ENCODE peak calls at places on chromosomes 11 and 22, in seven cellular contexts. U is left cardiac atrium; A is GM20000; I is naive thymus-derived CD8-positive, alpha-beta T cell; L is AG10803; D is cardiac muscle cell; J is RCC 7860. R is an unnamed sample.

GRCh38 chr11:12397953-12398352 is 20.6 kb downstream of the PARVA start:
- DNase-seq in U (peak), A (no peak), I (no peak), L (peak), D (peak), J (peak), R (no peak)

GRCh38 chr11:114207096-114207495 is 89.1 kb upstream of the NNMT start:
- DNase-seq in U (no peak), A (no peak), I (no peak), L (no peak), D (no peak), J (no peak), R (no peak)

GRCh38 chr11:100562102-100562501 is 125.0 kb upstream of the ARHGAP42 start:
- DNase-seq in U (no peak), A (no peak), I (no peak), L (peak), D (peak), J (peak), R (no peak)

GRCh38 chr11:101759771-101760450 is 154.9 kb upstream of the CEP126 start:
- DNase-seq in U (no peak), A (no peak), I (no peak), L (no peak), D (no peak), J (no peak), R (no peak)

GRCh38 chr11:64568041-64568571 is 22.9 kb upstream of the SLC22A12 start:
- DNase-seq in U (no peak), A (no peak), I (no peak), L (no peak), D (no peak), J (no peak), R (no peak)

GRCh38 chr11:109362059-109362458 is 59.9 kb upstream of the C11orf87 start:
- DNase-seq in U (no peak), A (no peak), I (no peak), L (no peak), D (no peak), J (no peak), R (no peak)

GRCh38 chr11:68855205-68855978 is 13.7 kb upstream of the CPT1A start:
- DNase-seq in U (peak), A (peak), I (no peak), L (peak), D (peak), J (no peak), R (no peak)

GRCh38 chr22:21567456-21568206 is at the start of gene UBE2L3:
- DNase-seq in U (peak), A (peak), I (peak), L (peak), D (peak), J (peak), R (peak)

GRCh38 chr11:12164061-12165014 is 53.9 kb downstream of the MICAL2 start:
- DNase-seq in U (no peak), A (no peak), I (no peak), L (peak), D (peak), J (peak), R (no peak)

GRCh38 chr11:111779118-111779517 is 12.9 kb upstream of the PPP2R1B start:
- DNase-seq in U (no peak), A (no peak), I (no peak), L (no peak), D (no peak), J (no peak), R (no peak)

GRCh38 chr11:908273-908672 is 2.3 kb downstream of the CHID1 start:
- DNase-seq in U (no peak), A (no peak), I (no peak), L (no peak), D (no peak), J (no peak), R (no peak)

GRCh38 chr11:77117485-77117884 is 10.6 kb upstream of the MYO7A start:
- DNase-seq in U (no peak), A (no peak), I (no peak), L (no peak), D (no peak), J (no peak), R (no peak)

R was measured in naive thymus-derived CD4-positive, alpha-beta T cell.